ENCODE peak calls at places on chromosomes 13 and 19, in nine cellular contexts. M is stomach, N is breast epithelium, F is spleen, J is transverse colon, D is suprapubic skin, Y is HCT116, T is HepG2, Q is GM12878. P is an unnamed sample.

GRCh38 chr19:681638-682037 is 5.4 kb downstream of the FSTL3 start:
- DNase-seq in T (no peak), Q (no peak), M (no peak), D (no peak), Y (no peak), J (no peak), N (no peak), F (no peak), P (no peak)

GRCh38 chr13:61258185-61258584 is 157.5 kb downstream of the PCDH20 start:
- DNase-seq in N (no peak), T (no peak), F (no peak), M (no peak), D (no peak), J (no peak), Q (no peak), Y (no peak), P (no peak)

GRCh38 chr19:10238172-10238783 is 7.1 kb upstream of the S1PR2 start:
- DNase-seq in D (peak; percentile 80), Q (no peak), Y (no peak), F (no peak), J (peak; percentile 49), N (no peak), T (peak; percentile 83), M (peak; percentile 31), P (no peak)

GRCh38 chr13:110258876-110259631 is 47.9 kb downstream of the COL4A1 start:
- DNase-seq in M (no peak), J (no peak), N (no peak), F (no peak), Y (no peak), Q (no peak), D (no peak), T (no peak), P (no peak)

GRCh38 chr13:30038884-30039283 is 188.5 kb upstream of the UBL3 start:
- DNase-seq in F (no peak), Q (no peak), N (no peak), J (no peak), Y (no peak), M (no peak), T (no peak), D (no peak), P (no peak)

GRCh38 chr13:74243637-74244526 is 109.7 kb upstream of the KLF12 start:
- DNase-seq in F (no peak), M (no peak), T (no peak), Y (no peak), D (no peak), N (no peak), J (no peak), Q (no peak), P (no peak)

GRCh38 chr13:49638416-49639072 is 10.2 kb downstream of the ARL11 start:
- DNase-seq in N (no peak), M (no peak), T (no peak), F (no peak), Y (no peak), J (no peak), D (no peak), Q (no peak), P (no peak)

GRCh38 chr13:29476046-29476445 is 119.4 kb downstream of the SLC7A1 start:
- DNase-seq in Q (no peak), J (no peak), M (no peak), N (no peak), Y (no peak), D (no peak), T (no peak), F (no peak), P (no peak)

GRCh38 chr19:51296331-51297093 is 14.9 kb upstream of the IGLON5 start:
- DNase-seq in T (peak; percentile 23), Y (no peak), N (no peak), Q (no peak), D (no peak), F (no peak), M (no peak), J (no peak), P (no peak)

GRCh38 chr19:14495678-14496028 is 274 bp downstream of the GIPC1 start:
- DNase-seq in M (no peak), D (no peak), Q (no peak), N (no peak), F (no peak), J (no peak), Y (no peak), T (no peak), P (no peak)

GRCh38 chr19:3249408-3249807 is 24.9 kb downstream of the CELF5 start:
- DNase-seq in Y (peak; percentile 33), Q (no peak), D (no peak), F (no peak), J (no peak), M (no peak), T (peak; percentile 27), N (no peak), P (no peak)

GRCh38 chr19:4678881-4679379 is 8.8 kb upstream of the MYDGF start:
- DNase-seq in T (no peak), Q (no peak), J (no peak), N (no peak), Y (peak; percentile 51), F (no peak), M (no peak), D (no peak), P (no peak)

GRCh38 chr19:33395561-33396550 is 22.3 kb downstream of the CEBPG start:
- DNase-seq in D (peak; percentile 75), M (peak; percentile 68), F (peak; percentile 72), Y (no peak), N (peak; percentile 61), T (no peak), Q (no peak), J (no peak), P (peak; percentile 39)

GRCh38 chr19:52343548-52343947 is 7.5 kb downstream of the ZNF610 start:
- DNase-seq in M (peak; percentile 36), D (peak; percentile 60), N (peak; percentile 52), F (no peak), J (peak; percentile 9), Q (no peak), Y (peak; percentile 23), T (peak; percentile 15), P (no peak)

GRCh38 chr19:6032827-6033226 is 54.9 kb upstream of the RANBP3 start:
- DNase-seq in D (peak; percentile 26), F (no peak), J (no peak), Q (no peak), M (no peak), T (no peak), N (no peak), Y (no peak), P (no peak)
- TF ChIP-seq POLR2A in D (no peak), F (no peak), J (no peak), Q (no peak), M (no peak), T (no peak), N (no peak), Y (no peak), P (no peak)

DNA sequence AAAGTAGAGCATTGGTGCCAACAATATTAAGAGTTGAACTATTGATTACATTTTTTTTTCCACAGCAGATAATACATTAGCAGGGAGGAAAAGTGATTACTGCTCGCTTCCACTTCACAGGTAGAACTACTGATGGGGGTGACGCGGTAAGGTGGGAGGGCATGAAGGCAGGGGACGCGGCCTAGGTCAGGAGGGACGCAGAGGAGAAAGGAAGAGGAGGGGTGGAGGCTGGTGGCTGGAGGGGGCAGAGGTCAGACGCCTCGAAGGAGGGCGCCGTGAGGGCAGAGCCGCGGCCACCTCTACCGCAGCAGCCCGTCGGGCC is 287 bp upstream of the B3GLCT start:
- DNase-seq in J (no peak), F (no peak), Q (no peak), Y (no peak), D (no peak), M (no peak), T (no peak), N (no peak), P (no peak)
- H3K27ac ChIP-seq in J (peak overlapping the region; percentile 99), F (peak overlapping the region; percentile 97), Q (no peak overlapping the region), Y (peak overlapping the region; percentile 100), D (peak overlapping the region; percentile 97), M (peak overlapping the region; percentile 97), T (no peak overlapping the region), N (peak overlapping the region; percentile 96), P (peak overlapping the region; percentile 96)

GRCh38 chr19:32037998-32038732 is 307.2 kb upstream of the ZNF507 start:
- DNase-seq in N (no peak), J (no peak), T (no peak), M (no peak), F (no peak), Q (no peak), D (no peak), Y (no peak), P (peak; percentile 12)

GRCh38 chr19:32039446-32039845 is 306.0 kb upstream of the ZNF507 start:
- DNase-seq in Y (no peak), J (no peak), T (no peak), N (no peak), M (no peak), Q (no peak), D (no peak), F (no peak), P (no peak)

GRCh38 chr19:32041681-32042292 is 303.6 kb upstream of the ZNF507 start:
- DNase-seq in F (no peak), T (peak; percentile 16), N (no peak), D (no peak), Q (no peak), Y (no peak), J (peak; percentile 40), M (no peak), P (peak; percentile 52)

GRCh38 chr19:32035611-32036010 is 309.8 kb upstream of the ZNF507 start:
- DNase-seq in Y (no peak), T (no peak), N (no peak), M (no peak), F (no peak), J (no peak), Q (no peak), D (no peak), P (no peak)

GRCh38 chr19:32040246-32040645 is 305.2 kb upstream of the ZNF507 start:
- DNase-seq in M (no peak), D (no peak), F (no peak), N (no peak), J (no peak), T (no peak), Y (no peak), Q (no peak), P (no peak)
- TF ChIP-seq POLR2AphosphoS5 in M (no peak), D (no peak), F (no peak), N (no peak), J (no peak), T (no peak), Y (no peak), Q (no peak), P (no peak)

GRCh38 chr19:49362048-49362925 is at the start of gene TEAD2:
- DNase-seq in N (no peak), M (peak; percentile 73), Q (no peak), F (peak; percentile 79), Y (no peak), D (peak; percentile 88), T (peak; percentile 32), J (peak; percentile 75), P (peak; percentile 55)

GRCh38 chr19:49364083-49364687 is 508 bp downstream of the DKKL1 start:
- DNase-seq in J (no peak), T (no peak), Q (no peak), N (no peak), Y (no peak), D (no peak), F (no peak), M (no peak), P (no peak)

GRCh38 chr19:49362926-49363264 is 679 bp upstream of the TEAD2 start:
- DNase-seq in T (peak; percentile 24), Q (no peak), N (no peak), J (peak; percentile 47), Y (no peak), D (peak; percentile 77), F (no peak), M (peak; percentile 30), P (peak; percentile 19)

GRCh38 chr19:49361438-49362047 is 673 bp downstream of the TEAD2 start:
- DNase-seq in T (peak; percentile 70), J (peak; percentile 81), F (peak; percentile 86), Y (peak; percentile 56), N (peak; percentile 86), D (peak; percentile 89), Q (no peak), M (peak; percentile 80), P (peak; percentile 63)

GRCh38 chr19:49363265-49364082 is at the start of gene DKKL1:
- DNase-seq in F (peak; percentile 95), N (peak; percentile 100), D (peak; percentile 100), M (peak; percentile 100), T (peak; percentile 96), J (peak; percentile 99), Q (peak; percentile 33), Y (peak; percentile 99), P (peak; percentile 92)
- TF ChIP-seq POLR2A in F (no peak), N (peak; percentile 62), D (peak; percentile 44), M (no peak), T (no peak), J (no peak), Q (no peak), Y (no peak), P (peak; percentile 79)